ENCODE peak calls at places on chromosomes 12 and 14, in nine cellular contexts. E is H9, O is nephron progenitor cell, C is HFF-Myc, K is GM23338, G is coronary artery, S is omental fat pad, F is cardiac fibroblast, B is epithelial cell of esophagus. T is an unnamed sample.

GRCh38 chr12:98397323-98398105 is 117.9 kb upstream of the TMPO start:
- DNase-seq in E (peak), O (peak), C (peak), K (peak), G (peak), S (peak), F (peak), B (peak), T (peak)

GRCh38 chr12:57755454-57756372 is 810 bp downstream of the MARCHF9 start:
- DNase-seq in E (no peak), O (peak), C (no peak), K (peak), G (no peak), S (no peak), F (no peak), B (peak), T (peak)

GRCh38 chr14:94179244-94179643 is 5.1 kb downstream of the PPP4R4 start:
- DNase-seq in E (no peak), O (no peak), C (no peak), K (no peak), G (no peak), S (no peak), F (no peak), B (no peak), T (no peak)

GRCh38 chr12:76002598-76003262 is 28.8 kb downstream of the PHLDA1 start:
- DNase-seq in E (no peak), O (no peak), C (no peak), K (no peak), G (no peak), S (no peak), F (no peak), B (no peak), T (no peak)

GRCh38 chr14:77923131-77923933 is 123.4 kb downstream of the ADCK1 start:
- DNase-seq in E (no peak), O (peak), C (no peak), K (no peak), G (no peak), S (no peak), F (no peak), B (no peak), T (no peak)

GRCh38 chr14:91985521-91986255 is 38.2 kb upstream of the FBLN5 start:
- DNase-seq in E (no peak), O (no peak), C (no peak), K (no peak), G (no peak), S (no peak), F (peak), B (peak), T (no peak)

GRCh38 chr14:101947577-101947903 is 16.8 kb upstream of the DYNC1H1 start:
- DNase-seq in E (no peak), O (no peak), C (no peak), K (peak), G (no peak), S (no peak), F (no peak), B (no peak), T (no peak)

GRCh38 chr14:35435177-35435576 is 30.6 kb upstream of the NFKBIA start:
- DNase-seq in E (no peak), O (no peak), C (no peak), K (no peak), G (no peak), S (no peak), F (peak), B (peak), T (no peak)

GRCh38 chr14:53955671-53956426 is 776 bp downstream of the BMP4 start:
- DNase-seq in E (peak), O (peak), C (no peak), K (peak), G (peak), S (no peak), F (no peak), B (peak), T (peak)

GRCh38 chr14:68787235-68787727 is 5.6 kb downstream of the ZFP36L1 start:
- DNase-seq in E (peak), O (no peak), C (no peak), K (peak), G (peak), S (no peak), F (no peak), B (peak), T (no peak)

GRCh38 chr14:104897286-104898194 is 27.1 kb upstream of the PLD4 start:
- DNase-seq in E (peak), O (no peak), C (no peak), K (no peak), G (no peak), S (no peak), F (no peak), B (no peak), T (no peak)

GRCh38 chr14:104893435-104894207 is 28.6 kb downstream of the CEP170B start:
- DNase-seq in E (peak), O (no peak), C (no peak), K (no peak), G (peak), S (no peak), F (no peak), B (no peak), T (no peak)

GRCh38 chr14:104894331-104895206 is 29.5 kb downstream of the CEP170B start:
- DNase-seq in E (no peak), O (no peak), C (no peak), K (no peak), G (peak), S (no peak), F (no peak), B (no peak), T (no peak)

GRCh38 chr14:104895786-104896642 is 28.7 kb upstream of the PLD4 start:
- DNase-seq in E (peak), O (no peak), C (no peak), K (no peak), G (peak), S (no peak), F (no peak), B (no peak), T (no peak)

GRCh38 chr14:104895207-104895785 is 29.4 kb upstream of the PLD4 start:
- DNase-seq in E (peak), O (no peak), C (no peak), K (no peak), G (peak), S (no peak), F (no peak), B (no peak), T (no peak)
- TF ChIP-seq CTCF in E (no peak), O (no peak), C (no peak), K (no peak), G (no peak), S (no peak), F (no peak), B (no peak), T (no peak)

GRCh38 chr12:126139355-126139754 is 1074.1 kb downstream of the AACS start:
- DNase-seq in E (no peak), O (no peak), C (no peak), K (no peak), G (no peak), S (no peak), F (no peak), B (no peak), T (no peak)
- TF ChIP-seq CTCF in E (peak), O (peak), C (no peak), K (peak), G (no peak), S (no peak), F (peak), B (peak), T (no peak)

GRCh38 chr12:25960176-25960575 is 1.7 kb downstream of the RASSF8 start:
- DNase-seq in E (no peak), O (peak), C (no peak), K (peak), G (no peak), S (no peak), F (peak), B (peak), T (peak)

GRCh38 chr12:25957898-25958253 is 606 bp upstream of the RASSF8 start:
- DNase-seq in E (no peak), O (no peak), C (peak), K (peak), G (no peak), S (no peak), F (peak), B (peak), T (no peak)

GRCh38 chr12:25960926-25961325 is 2.4 kb downstream of the RASSF8 start:
- DNase-seq in E (no peak), O (no peak), C (no peak), K (no peak), G (no peak), S (no peak), F (no peak), B (no peak), T (no peak)

GRCh38 chr12:25959069-25959961 is 833 bp downstream of the RASSF8 start:
- DNase-seq in E (peak), O (peak), C (no peak), K (peak), G (peak), S (peak), F (peak), B (peak), T (peak)

GRCh38 chr12:25958254-25959068 is at the start of gene RASSF8:
- DNase-seq in E (peak), O (peak), C (no peak), K (peak), G (peak), S (no peak), F (peak), B (peak), T (peak)
- TF ChIP-seq CTCF in E (no peak), O (no peak), C (no peak), K (no peak), G (no peak), S (no peak), F (no peak), B (no peak), T (no peak)

GRCh38 chr12:127146991-127147718 is 1119.8 kb upstream of the TMEM132C start:
- DNase-seq in E (no peak), O (no peak), C (no peak), K (no peak), G (no peak), S (no peak), F (no peak), B (no peak), T (no peak)

GRCh38 chr12:127144770-127145169 is 1122.2 kb upstream of the TMEM132C start:
- DNase-seq in E (no peak), O (no peak), C (no peak), K (no peak), G (no peak), S (no peak), F (no peak), B (no peak), T (no peak)

GRCh38 chr12:127147724-127148123 is 1119.2 kb upstream of the TMEM132C start:
- DNase-seq in E (no peak), O (no peak), C (no peak), K (peak), G (no peak), S (no peak), F (no peak), B (no peak), T (no peak)

GRCh38 chr12:127145543-127145928 is 1121.4 kb upstream of the TMEM132C start:
- DNase-seq in E (no peak), O (no peak), C (no peak), K (no peak), G (no peak), S (no peak), F (peak), B (no peak), T (no peak)

GRCh38 chr12:127145929-127146789 is 1120.8 kb upstream of the TMEM132C start:
- DNase-seq in E (peak), O (no peak), C (peak), K (peak), G (no peak), S (no peak), F (peak), B (peak), T (no peak)
- TF ChIP-seq CTCF in E (no peak), O (no peak), C (no peak), K (no peak), G (no peak), S (no peak), F (no peak), B (peak), T (no peak)